ENCODE peak calls at places on chromosomes 5 and 9, in eight cellular contexts. L is NCI-H2029, N is astrocyte of the spinal cord, Z is Calu3, T is activated gamma-delta T cell treated with Interleukin-2 at 50 U/mL for 16 hours, I is RPMI7951, Y is fibroblast of villous mesenchyme, Q is HEK293T. G is an unnamed sample.

GRCh38 chr5:58462154-58462553 is 2.3 kb upstream of the PLK2 start:
- DNase-seq in L (no peak), N (no peak), Z (no peak), T (no peak), I (peak), Y (peak), Q (no peak), G (peak)

GRCh38 chr5:174383196-174384178 is 338.0 kb downstream of the NSG2 start:
- DNase-seq in L (no peak), N (no peak), Z (no peak), T (no peak), I (peak), Y (peak), Q (no peak), G (no peak)

GRCh38 chr9:135704366-135704947 is 2.5 kb downstream of the KCNT1 start:
- DNase-seq in L (no peak), N (no peak), Z (no peak), T (no peak), I (no peak), Y (no peak), Q (no peak), G (no peak)

GRCh38 chr9:96567203-96567700 is 52.4 kb downstream of the CDC14B start:
- DNase-seq in L (no peak), N (peak), Z (no peak), T (peak), I (peak), Y (peak), Q (peak), G (no peak)

GRCh38 chr9:93950619-93951601 is 4.2 kb downstream of the BARX1 start:
- DNase-seq in L (no peak), N (no peak), Z (peak), T (no peak), I (peak), Y (peak), Q (no peak), G (no peak)

GRCh38 chr9:98333703-98334582 is 78.5 kb upstream of the TBC1D2 start:
- DNase-seq in L (no peak), N (peak), Z (peak), T (no peak), I (peak), Y (peak), Q (no peak), G (no peak)

GRCh38 chr5:107668154-107668932 is 2.4 kb downstream of the EFNA5 start:
- DNase-seq in L (no peak), N (peak), Z (no peak), T (no peak), I (no peak), Y (no peak), Q (no peak), G (no peak)

GRCh38 chr5:69285448-69286116 is 47.0 kb downstream of the CCDC125 start:
- DNase-seq in L (no peak), N (peak), Z (no peak), T (no peak), I (no peak), Y (no peak), Q (peak), G (no peak)

GRCh38 chr5:168193518-168194240 is 97.8 kb upstream of the WWC1 start:
- DNase-seq in L (no peak), N (no peak), Z (no peak), T (no peak), I (peak), Y (no peak), Q (no peak), G (no peak)

GRCh38 chr5:9903806-9904205 is 273.7 kb upstream of the TAS2R1 start:
- DNase-seq in L (peak), N (peak), Z (no peak), T (no peak), I (no peak), Y (peak), Q (no peak), G (no peak)

GRCh38 chr9:86022687-86023266 is 76.6 kb downstream of the GOLM1 start:
- DNase-seq in L (no peak), N (no peak), Z (no peak), T (peak), I (no peak), Y (no peak), Q (no peak), G (no peak)

GRCh38 chr5:77852068-77852513 is 76.0 kb upstream of the TBCA start:
- DNase-seq in L (no peak), N (no peak), Z (no peak), T (no peak), I (no peak), Y (no peak), Q (no peak), G (no peak)

GRCh38 chr9:116345393-116345792 is 191.8 kb downstream of the PAPPA start:
- DNase-seq in L (no peak), N (no peak), Z (no peak), T (no peak), I (no peak), Y (no peak), Q (no peak), G (no peak)

GRCh38 chr9:78278177-78278777 is 18.6 kb upstream of the PSAT1 start:
- DNase-seq in L (no peak), N (peak), Z (no peak), T (no peak), I (peak), Y (peak), Q (no peak), G (no peak)

GRCh38 chr5:178386532-178386931 is 153.9 kb upstream of the PHYKPL start:
- DNase-seq in L (no peak), N (no peak), Z (no peak), T (no peak), I (no peak), Y (no peak), Q (no peak), G (no peak)

GRCh38 chr9:94623253-94623652 is 16.1 kb downstream of the FBP1 start:
- DNase-seq in L (no peak), N (no peak), Z (peak), T (no peak), I (no peak), Y (no peak), Q (peak), G (peak)

GRCh38 chr9:114410910-114411309 is 23.1 kb upstream of the AKNA start:
- DNase-seq in L (no peak), N (no peak), Z (no peak), T (no peak), I (no peak), Y (no peak), Q (no peak), G (no peak)

GRCh38 chr9:135048046-135048757 is 39.3 kb upstream of the OLFM1 start:
- DNase-seq in L (no peak), N (no peak), Z (no peak), T (no peak), I (no peak), Y (no peak), Q (no peak), G (no peak)

GRCh38 chr9:126752376-126752775 is 52.5 kb upstream of the ZBTB43 start:
- DNase-seq in L (no peak), N (no peak), Z (no peak), T (no peak), I (no peak), Y (no peak), Q (no peak), G (no peak)

GRCh38 chr9:137217276-137218211 is 4.5 kb downstream of the RNF208 start:
- DNase-seq in L (peak), N (no peak), Z (peak), T (no peak), I (no peak), Y (peak), Q (peak), G (peak)

GRCh38 chr5:102532126-102532525 is 33.3 kb upstream of the SLCO6A1 start:
- DNase-seq in L (no peak), N (peak), Z (no peak), T (no peak), I (no peak), Y (no peak), Q (no peak), G (no peak)

GRCh38 chr9:114288233-114289051 is 34.5 kb upstream of the ORM1 start:
- DNase-seq in L (no peak), N (peak), Z (no peak), T (no peak), I (peak), Y (peak), Q (no peak), G (peak)

GRCh38 chr9:33942471-33943083 is 106.1 kb downstream of the UBAP2 start:
- DNase-seq in L (no peak), N (peak), Z (no peak), T (no peak), I (peak), Y (peak), Q (no peak), G (no peak)

GRCh38 chr5:154288145-154288544 is 97.6 kb downstream of the GALNT10 start:
- DNase-seq in L (no peak), N (peak), Z (peak), T (no peak), I (no peak), Y (peak), Q (no peak), G (no peak)

GRCh38 chr5:149438711-149439132 is 59.6 kb upstream of the IL17B start:
- DNase-seq in L (no peak), N (no peak), Z (no peak), T (no peak), I (no peak), Y (no peak), Q (no peak), G (no peak)

GRCh38 chr5:125148706-125149105 is 402.3 kb upstream of the ZNF608 start:
- DNase-seq in L (no peak), N (peak), Z (no peak), T (no peak), I (peak), Y (peak), Q (no peak), G (no peak)